ENCODE peak calls at places on chromosomes 4 and X, in six cellular contexts. I, C, H, E, Q and B are unnamed samples.

GRCh38 chrX:69158166-69159040 is 6.8 kb downstream of the PJA1 start:
- DNase-seq in Q (no peak), E (no peak), I (peak), C (no peak), H (peak), B (no peak)

GRCh38 chrX:21176927-21177571 is 197.2 kb upstream of the CNKSR2 start:
- DNase-seq in H (no peak), C (no peak), Q (no peak), I (peak), E (no peak), B (no peak)

GRCh38 chrX:111719426-111720210 is 38.6 kb downstream of the ALG13 start:
- DNase-seq in E (no peak), I (peak), C (no peak), H (peak), Q (no peak), B (no peak)

GRCh38 chrX:12758291-12758690 is 32.9 kb upstream of the PRPS2 start:
- DNase-seq in Q (no peak), E (no peak), I (no peak), H (no peak), C (no peak), B (no peak)

GRCh38 chr4:29319663-29320340 is 1400.4 kb upstream of the PCDH7 start:
- DNase-seq in H (no peak), Q (no peak), C (no peak), E (no peak), I (no peak), B (no peak)

GRCh38 chr4:89681219-89681618 is 155.7 kb downstream of the SNCA start:
- DNase-seq in I (peak), Q (peak), C (no peak), H (peak), E (no peak), B (no peak)

GRCh38 chr4:172978848-172979247 is 189.8 kb upstream of the GALNT7 start:
- DNase-seq in C (no peak), I (no peak), H (no peak), Q (no peak), E (no peak), B (no peak)

GRCh38 chrX:150581093-150581775 is 12.8 kb downstream of the MTM1 start:
- DNase-seq in E (no peak), C (no peak), H (peak), I (peak), Q (no peak), B (no peak)

GRCh38 chrX:129845616-129846190 is 2.0 kb upstream of the ZDHHC9 start:
- DNase-seq in I (peak), C (no peak), H (no peak), E (no peak), Q (no peak), B (no peak)

GRCh38 chrX:12330841-12331240 is 192.6 kb downstream of the FRMPD4 start:
- DNase-seq in I (no peak), Q (no peak), C (no peak), H (no peak), E (no peak), B (no peak)

GRCh38 chr4:176217510-176217909 is 22.1 kb upstream of the SPATA4 start:
- DNase-seq in H (no peak), C (no peak), I (no peak), Q (no peak), E (no peak), B (no peak)
- TF ChIP-seq CTCF in H (no peak), C (no peak), I (no peak), Q (peak), E (no peak), B (no peak)

DNA sequence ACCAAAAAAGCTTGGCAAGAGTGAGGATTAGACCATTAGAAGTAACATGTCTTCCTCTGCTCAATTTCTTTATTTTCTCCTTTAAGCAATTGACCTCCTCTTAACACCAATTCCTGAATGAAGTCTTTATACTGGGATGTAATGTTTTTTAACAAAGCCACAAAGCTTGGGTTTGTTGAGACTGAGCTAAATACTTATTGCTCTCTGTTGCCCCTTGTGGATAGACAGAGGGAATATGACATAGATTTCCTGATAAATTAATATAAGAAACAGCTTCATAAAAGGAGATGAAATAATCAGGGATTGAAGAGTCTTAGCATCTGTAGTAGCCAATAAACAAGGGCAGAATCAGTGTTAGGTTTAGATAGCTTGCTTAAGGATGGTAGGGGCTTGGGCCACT is 57.6 kb downstream of the CCDC160 start:
- DNase-seq in C (no peak), E (no peak), H (peak), I (peak), Q (no peak), B (no peak)
- TF ChIP-seq CTCF in C (no peak), E (no peak), H (peak), I (peak), Q (peak), B (no peak)

GRCh38 chr4:40307627-40308497 is 27.3 kb upstream of the CHRNA9 start:
- DNase-seq in H (no peak), C (peak), E (no peak), Q (no peak), I (no peak), B (no peak)
- TF ChIP-seq CTCF in H (no peak), C (no peak), E (no peak), Q (no peak), I (no peak), B (no peak)

GRCh38 chr4:5003918-5004317 is 15.3 kb downstream of the CYTL1 start:
- DNase-seq in E (no peak), I (no peak), H (no peak), Q (no peak), C (no peak), B (no peak)
- TF ChIP-seq CTCF in E (no peak), I (no peak), H (no peak), Q (no peak), C (no peak), B (no peak)

DNA sequence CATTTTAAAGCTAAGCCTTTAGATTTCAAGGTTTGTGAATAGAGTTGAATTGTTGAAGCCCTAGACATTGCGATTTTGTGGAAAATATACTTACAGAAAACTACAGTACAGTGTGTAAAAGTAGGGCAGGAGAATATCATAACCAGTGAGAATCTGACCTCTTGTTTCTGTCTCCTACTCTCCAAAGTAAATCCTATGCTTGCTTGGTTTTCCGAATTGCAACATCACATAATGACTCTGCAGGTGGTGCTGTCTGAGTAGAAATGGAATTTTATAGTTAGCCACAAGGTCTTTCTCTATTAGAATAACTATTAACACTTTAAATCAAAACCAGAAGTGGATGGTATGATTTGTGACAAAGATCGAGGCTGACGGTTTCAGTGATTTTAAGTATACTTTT is 505.6 kb downstream of the RAPGEF2 start:
- DNase-seq in Q (no peak), I (peak), E (no peak), C (no peak), H (peak), B (no peak)
- TF ChIP-seq CTCF in Q (peak), I (no peak), E (no peak), C (no peak), H (peak), B (no peak)